ENCODE peak calls at places on chromosomes 11 and 22, in six cellular contexts. T is nephron progenitor cell, M is psoas muscle, P is sigmoid colon, C is lower lobe of right lung, U is brain microvascular endothelial cell. E is an unnamed sample.

GRCh38 chr22:43888740-43889139 is 3.1 kb downstream of the PNPLA5 start:
- DNase-seq in T (no peak), M (no peak), P (no peak), C (no peak), U (no peak), E (no peak)

GRCh38 chr11:29300441-29300840 is 716.4 kb downstream of the KCNA4 start:
- DNase-seq in T (no peak), M (no peak), P (no peak), C (no peak), U (peak), E (no peak)

GRCh38 chr11:96014234-96014633 is 90.3 kb upstream of the MTMR2 start:
- DNase-seq in T (no peak), M (no peak), P (no peak), C (no peak), U (peak), E (no peak)

GRCh38 chr11:952406-953385 is 27.0 kb downstream of the AP2A2 start:
- DNase-seq in T (no peak), M (no peak), P (no peak), C (no peak), U (peak), E (peak)

GRCh38 chr11:31827458-31828206 is 16.5 kb upstream of the PAX6 start:
- DNase-seq in T (no peak), M (no peak), P (no peak), C (no peak), U (no peak), E (no peak)

GRCh38 chr11:86418929-86419328 is 44.2 kb downstream of the CCDC81 start:
- DNase-seq in T (no peak), M (no peak), P (no peak), C (no peak), U (no peak), E (no peak)

GRCh38 chr11:1780700-1781592 is 17.2 kb upstream of the CTSD start:
- DNase-seq in T (no peak), M (peak), P (peak), C (peak), U (no peak), E (no peak)

GRCh38 chr11:35274909-35275807 is 136.2 kb downstream of the CD44 start:
- DNase-seq in T (no peak), M (no peak), P (peak), C (peak), U (no peak), E (no peak)

GRCh38 chr11:72598901-72599300 is 75.3 kb downstream of the PDE2A start:
- DNase-seq in T (peak), M (peak), P (peak), C (no peak), U (peak), E (peak)

GRCh38 chr11:99241059-99241458 is 220.3 kb downstream of the CNTN5 start:
- DNase-seq in T (no peak), M (no peak), P (no peak), C (no peak), U (no peak), E (no peak)

GRCh38 chr11:76361365-76361764 is 19.6 kb downstream of the THAP12 start:
- DNase-seq in T (no peak), M (no peak), P (no peak), C (no peak), U (no peak), E (no peak)

GRCh38 chr11:118623291-118623655 is 15.9 kb downstream of the PHLDB1 start:
- DNase-seq in T (no peak), M (peak), P (no peak), C (peak), U (no peak), E (no peak)

GRCh38 chr22:41197046-41197807 is 7.9 kb upstream of the L3MBTL2 start:
- DNase-seq in T (peak), M (peak), P (peak), C (peak), U (peak), E (peak)
- TF ChIP-seq CTCF in T (no peak), M (no peak), P (peak), C (peak), U (peak), E (peak)

DNA sequence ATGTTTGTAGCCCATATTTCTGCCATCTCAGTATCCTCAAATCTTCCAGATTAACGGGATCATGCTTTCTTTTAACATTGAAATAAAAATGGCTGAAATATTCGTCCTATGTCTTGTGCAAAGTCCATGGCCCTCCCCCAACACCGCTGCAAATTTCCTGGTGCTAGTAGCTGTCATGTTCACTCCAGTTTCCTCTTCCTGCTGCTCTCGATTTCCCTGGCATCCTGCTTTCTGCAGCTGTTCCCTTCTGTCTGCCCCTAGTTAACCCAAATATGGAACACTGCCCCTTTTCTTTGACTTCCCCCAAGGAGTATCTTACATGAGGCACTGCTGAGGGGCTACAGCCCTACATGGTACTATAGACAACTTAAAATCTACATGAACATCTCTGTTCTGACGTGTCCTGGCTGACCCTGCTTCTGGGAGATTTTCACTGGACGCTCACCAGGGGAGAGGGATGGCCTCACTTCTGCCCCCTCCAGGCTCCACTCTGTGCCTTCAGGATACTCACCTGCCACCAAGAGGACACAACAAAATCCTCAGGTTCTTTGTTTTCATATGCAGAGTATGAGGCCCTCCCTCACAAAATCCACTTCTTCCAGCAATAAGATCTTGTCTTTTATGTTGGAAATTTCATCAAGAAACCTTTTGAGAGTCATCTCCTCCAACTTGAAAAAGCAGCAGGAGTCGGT is 29.4 kb upstream of the SCUBE2 start:
- DNase-seq in T (peak), M (no peak), P (no peak), C (no peak), U (no peak), E (no peak)
- TF ChIP-seq CTCF in T (peak), M (no peak), P (no peak), C (peak), U (peak), E (peak)

GRCh38 chr22:31630331-31631329 is 31.4 kb downstream of the PISD start:
- DNase-seq in T (peak), M (peak), P (peak), C (peak), U (peak), E (peak)
- TF ChIP-seq CTCF in T (no peak), M (no peak), P (no peak), C (no peak), U (peak), E (peak)

DNA sequence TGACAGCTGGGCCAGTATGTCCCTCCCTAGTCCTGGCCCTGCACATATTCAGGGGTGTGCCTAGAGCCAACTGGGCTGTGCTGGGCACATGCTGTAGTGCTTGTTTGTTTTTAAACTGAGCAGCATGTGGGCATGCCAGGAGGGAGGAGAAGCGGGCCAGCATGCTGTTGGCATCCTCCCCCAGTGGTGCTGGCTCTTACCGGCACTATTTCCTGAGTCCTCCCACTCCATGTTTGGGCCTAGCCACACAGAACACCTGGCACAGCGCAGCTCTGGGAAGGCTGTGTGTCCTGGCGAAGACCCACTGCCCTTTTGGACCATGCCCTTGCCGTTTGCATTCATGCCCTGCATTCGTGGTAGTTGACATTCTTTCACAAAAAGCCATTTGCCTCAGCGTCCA is 13.4 kb downstream of the DGCR8 start:
- DNase-seq in T (no peak), M (peak), P (no peak), C (peak), U (no peak), E (no peak)
- TF ChIP-seq CTCF in T (no peak), M (no peak), P (no peak), C (no peak), U (no peak), E (no peak)

GRCh38 chr22:37566329-37566837 is 6.1 kb downstream of the CDC42EP1 start:
- DNase-seq in T (no peak), M (peak), P (no peak), C (peak), U (no peak), E (no peak)

GRCh38 chr22:37563153-37564081 is 3.1 kb downstream of the CDC42EP1 start:
- DNase-seq in T (peak), M (peak), P (peak), C (peak), U (peak), E (no peak)

GRCh38 chr22:37562049-37562784 is 1.9 kb downstream of the CDC42EP1 start:
- DNase-seq in T (no peak), M (peak), P (no peak), C (no peak), U (no peak), E (no peak)

GRCh38 chr22:37565830-37566229 is 5.5 kb downstream of the CDC42EP1 start:
- DNase-seq in T (no peak), M (peak), P (no peak), C (no peak), U (no peak), E (no peak)

GRCh38 chr22:37564111-37564711 is 3.9 kb downstream of the CDC42EP1 start:
- DNase-seq in T (no peak), M (no peak), P (no peak), C (no peak), U (no peak), E (no peak)
- TF ChIP-seq CTCF in T (no peak), M (no peak), P (no peak), C (no peak), U (peak), E (no peak)

DNA sequence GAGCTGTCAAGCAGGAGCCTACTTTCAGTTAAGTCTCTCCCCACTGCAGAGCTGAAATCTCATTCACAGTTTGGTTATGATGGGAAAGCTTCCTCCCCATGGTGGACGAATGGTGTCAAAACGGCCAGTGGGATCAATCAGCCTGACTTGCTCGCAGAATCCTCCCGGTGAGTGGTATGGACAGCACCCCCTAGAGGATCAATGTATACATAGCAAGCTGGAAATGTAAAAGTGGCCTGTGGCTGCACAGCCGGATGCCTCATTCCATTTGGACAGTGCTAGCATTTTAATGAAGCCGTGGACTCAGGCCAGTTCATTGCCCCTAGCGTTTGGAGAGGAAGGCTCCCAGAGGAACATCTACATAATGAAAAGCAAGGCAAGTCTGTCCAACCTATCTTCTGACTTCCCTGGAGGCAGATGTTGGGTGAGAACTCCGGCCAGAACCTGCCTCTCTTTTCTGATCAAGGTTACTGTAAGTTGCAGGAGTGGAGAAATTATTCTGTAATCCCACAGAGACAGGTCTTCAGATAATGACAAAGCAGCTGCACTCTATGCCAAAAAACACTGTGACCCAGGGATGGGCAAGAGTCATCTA is 942.3 kb downstream of the NTM start:
- DNase-seq in T (peak), M (no peak), P (no peak), C (no peak), U (peak), E (no peak)
- TF ChIP-seq CTCF in T (peak), M (peak), P (no peak), C (peak), U (peak), E (peak)

GRCh38 chr11:64870176-64870892 is 8.1 kb downstream of the EHD1 start:
- DNase-seq in T (no peak), M (peak), P (peak), C (no peak), U (peak), E (peak)

GRCh38 chr11:64870893-64871849 is 7.2 kb downstream of the EHD1 start:
- DNase-seq in T (no peak), M (no peak), P (no peak), C (no peak), U (no peak), E (no peak)

GRCh38 chr11:64868904-64869570 is 9.4 kb downstream of the EHD1 start:
- DNase-seq in T (no peak), M (peak), P (no peak), C (no peak), U (peak), E (no peak)

GRCh38 chr11:64867748-64868462 is 10.5 kb downstream of the EHD1 start:
- DNase-seq in T (no peak), M (no peak), P (no peak), C (no peak), U (no peak), E (no peak)

DNA sequence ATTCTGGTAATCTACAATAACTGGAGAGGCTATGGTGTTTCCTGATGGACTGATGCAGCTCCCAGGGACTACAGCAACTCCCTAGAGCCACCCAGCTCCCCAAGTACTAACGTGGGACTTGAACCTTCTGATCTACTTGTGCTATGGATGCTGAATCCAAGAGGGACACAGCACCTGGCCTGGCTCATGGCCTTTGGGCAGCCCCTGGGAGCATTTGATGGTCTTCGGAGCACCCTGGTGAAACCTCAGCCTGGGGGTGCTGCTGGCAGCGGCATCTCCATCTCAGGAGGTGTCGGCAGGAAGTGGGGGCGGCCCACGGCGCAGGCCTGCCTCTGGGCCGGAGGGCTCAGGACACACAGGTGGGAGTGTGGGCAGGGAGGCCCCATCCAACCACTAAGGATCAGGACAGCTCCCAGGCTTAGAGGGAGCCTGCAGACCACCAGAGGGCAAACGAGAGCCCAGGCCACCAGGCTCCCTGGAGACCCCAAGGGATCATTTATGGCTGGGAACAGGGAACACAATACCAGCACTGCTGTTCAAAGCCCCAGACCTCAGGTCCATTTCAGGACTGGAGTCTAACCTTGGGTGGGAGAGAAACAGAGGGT is 8.7 kb downstream of the EHD1 start:
- DNase-seq in T (peak), M (no peak), P (no peak), C (no peak), U (no peak), E (peak)
- TF ChIP-seq CTCF in T (peak), M (peak), P (peak), C (peak), U (peak), E (peak)

E was measured in progenitor cell of endocrine pancreas.